ENCODE peak calls at places on chromosome 3, in seven cellular contexts. I is neuronal stem cell; X is fibroblast of lung; U is A549; T is CD4-positive, alpha-beta T cell; G is breast epithelium; M is substantia nigra. S is an unnamed sample.

GRCh38 chr3:195550723-195551122 is 7.6 kb upstream of the PPP1R2 start:
- DNase-seq in I (no peak), X (peak; percentile 24), U (no peak), T (no peak), G (no peak), M (no peak), S (no peak)

GRCh38 chr3:183697610-183698317 is at the start of gene YEATS2:
- DNase-seq in I (peak; percentile 79), X (peak; percentile 57), U (peak; percentile 68), T (peak; percentile 51), G (no peak), M (peak; percentile 73), S (no peak)

GRCh38 chr3:187361835-187362234 is 6.3 kb upstream of the RTP4 start:
- DNase-seq in I (no peak), X (no peak), U (no peak), T (no peak), G (no peak), M (no peak), S (no peak)

GRCh38 chr3:171328419-171329082 is 131.7 kb downstream of the TNIK start:
- DNase-seq in I (no peak), X (peak; percentile 42), U (peak; percentile 30), T (peak; percentile 52), G (no peak), M (peak; percentile 25), S (no peak)

GRCh38 chr3:118128886-118129285 is 905.8 kb downstream of the IGSF11 start:
- DNase-seq in I (no peak), X (peak; percentile 81), U (peak; percentile 7), T (no peak), G (no peak), M (no peak), S (peak; percentile 51)

GRCh38 chr3:171108066-171108465 is 81.5 kb upstream of the SLC2A2 start:
- DNase-seq in I (no peak), X (no peak), U (peak; percentile 4), T (no peak), G (no peak), M (no peak), S (peak; percentile 10)

GRCh38 chr3:53071882-53072431 is 26.1 kb upstream of the SFMBT1 start:
- DNase-seq in I (no peak), X (no peak), U (no peak), T (no peak), G (peak; percentile 10), M (no peak), S (no peak)

GRCh38 chr3:183278479-183279088 is 25.5 kb downstream of the B3GNT5 start:
- DNase-seq in I (no peak), X (no peak), U (peak; percentile 22), T (no peak), G (no peak), M (no peak), S (no peak)

GRCh38 chr3:15361494-15362214 is 29.3 kb upstream of the SH3BP5 start:
- DNase-seq in I (peak; percentile 21), X (no peak), U (no peak), T (no peak), G (no peak), M (no peak), S (peak; percentile 31)

GRCh38 chr3:3665961-3666640 is 133.1 kb upstream of the LRRN1 start:
- DNase-seq in I (no peak), X (no peak), U (no peak), T (no peak), G (no peak), M (no peak), S (peak; percentile 2)

GRCh38 chr3:159260049-159260662 is 458.3 kb downstream of the MFSD1 start:
- DNase-seq in I (peak; percentile 66), X (peak; percentile 73), U (peak; percentile 65), T (no peak), G (no peak), M (peak; percentile 22), S (no peak)

GRCh38 chr3:72346526-72346926 is 501.7 kb downstream of the SHQ1 start:
- DNase-seq in I (no peak), X (peak; percentile 95), U (no peak), T (no peak), G (no peak), M (no peak), S (peak; percentile 64)

GRCh38 chr3:134445631-134446030 is 40.2 kb downstream of the ANAPC13 start:
- DNase-seq in I (no peak), X (peak; percentile 65), U (no peak), T (no peak), G (no peak), M (no peak), S (no peak)

GRCh38 chr3:163811996-163812395 is 1266.3 kb downstream of the SI start:
- DNase-seq in I (no peak), X (no peak), U (no peak), T (no peak), G (no peak), M (no peak), S (no peak)

GRCh38 chr3:53137835-53138446 is 7.7 kb upstream of the RFT1 start:
- DNase-seq in I (no peak), X (peak; percentile 26), U (peak; percentile 11), T (no peak), G (no peak), M (no peak), S (no peak)

GRCh38 chr3:109115451-109115850 is 2.5 kb downstream of the MORC1 start:
- DNase-seq in I (no peak), X (peak; percentile 64), U (no peak), T (no peak), G (no peak), M (no peak), S (no peak)

GRCh38 chr3:17800232-17800631 is 57.8 kb upstream of the TBC1D5 start:
- DNase-seq in I (no peak), X (no peak), U (no peak), T (no peak), G (no peak), M (no peak), S (no peak)

GRCh38 chr3:56862352-56863062 is 60.8 kb upstream of the ARHGEF3 start:
- DNase-seq in I (no peak), X (peak; percentile 74), U (no peak), T (no peak), G (no peak), M (peak; percentile 45), S (no peak)

GRCh38 chr3:57959407-57960173 is 48.6 kb upstream of the FLNB start:
- DNase-seq in I (no peak), X (peak; percentile 46), U (no peak), T (no peak), G (no peak), M (no peak), S (no peak)

GRCh38 chr3:168341192-168341816 is 245.6 kb upstream of the GOLIM4 start:
- DNase-seq in I (no peak), X (peak; percentile 91), U (no peak), T (no peak), G (no peak), M (no peak), S (no peak)

GRCh38 chr3:30300844-30301243 is 305.6 kb upstream of the TGFBR2 start:
- DNase-seq in I (no peak), X (no peak), U (peak; percentile 12), T (no peak), G (no peak), M (no peak), S (no peak)

GRCh38 chr3:195717852-195718476 is 2.8 kb upstream of the MUC20 start:
- DNase-seq in I (no peak), X (no peak), U (no peak), T (no peak), G (no peak), M (no peak), S (no peak)

GRCh38 chr3:120780977-120781376 is 38.4 kb downstream of the GTF2E1 start:
- DNase-seq in I (no peak), X (peak; percentile 81), U (peak; percentile 48), T (no peak), G (no peak), M (no peak), S (no peak)

GRCh38 chr3:39013289-39013688 is 38.5 kb downstream of the SCN11A start:
- DNase-seq in I (no peak), X (no peak), U (no peak), T (no peak), G (no peak), M (no peak), S (no peak)

GRCh38 chr3:141334627-141335250 is 33.6 kb upstream of the ZBTB38 start:
- DNase-seq in I (no peak), X (no peak), U (no peak), T (no peak), G (no peak), M (no peak), S (no peak)

GRCh38 chr3:98980915-98981596 is 79.6 kb upstream of the DCBLD2 start:
- DNase-seq in I (no peak), X (no peak), U (peak; percentile 51), T (no peak), G (no peak), M (no peak), S (no peak)

GRCh38 chr3:61707492-61707891 is 146.1 kb downstream of the PTPRG start:
- DNase-seq in I (no peak), X (no peak), U (no peak), T (no peak), G (no peak), M (no peak), S (no peak)

GRCh38 chr3:185912929-185913901 is 24.6 kb downstream of the TRA2B start:
- DNase-seq in I (no peak), X (no peak), U (no peak), T (no peak), G (no peak), M (no peak), S (no peak)

GRCh38 chr3:171824824-171825221 is 14.5 kb upstream of the PLD1 start:
- DNase-seq in I (no peak), X (no peak), U (peak; percentile 63), T (no peak), G (no peak), M (no peak), S (no peak)

GRCh38 chr3:123314409-123315270 is 112.9 kb downstream of the SEC22A start:
- DNase-seq in I (no peak), X (no peak), U (no peak), T (no peak), G (no peak), M (no peak), S (no peak)

GRCh38 chr3:156668073-156668763 is 6.2 kb upstream of the TIPARP start:
- DNase-seq in I (no peak), X (peak; percentile 62), U (no peak), T (no peak), G (no peak), M (no peak), S (no peak)
- H3K27ac ChIP-seq in I (no peak overlapping the region), X (no peak overlapping the region), U (no peak overlapping the region), T (no peak overlapping the region), G (no peak overlapping the region), M (no peak overlapping the region), S (no peak overlapping the region)

GRCh38 chr3:82353281-82354171 is 592.1 kb upstream of the GBE1 start:
- DNase-seq in I (no peak), X (no peak), U (no peak), T (no peak), G (no peak), M (no peak), S (no peak)
- H3K27ac ChIP-seq in I (no peak overlapping the region), X (no peak overlapping the region), U (no peak overlapping the region), T (no peak overlapping the region), G (no peak overlapping the region), M (no peak overlapping the region), S (no peak overlapping the region)

GRCh38 chr3:71011565-71012287 is 571.8 kb downstream of the FOXP1 start:
- DNase-seq in I (no peak), X (peak; percentile 27), U (no peak), T (no peak), G (no peak), M (no peak), S (peak; percentile 75)
- H3K27ac ChIP-seq in I (no peak overlapping the region), X (no peak overlapping the region), U (no peak overlapping the region), T (peak overlapping the region; percentile 80), G (no peak overlapping the region), M (no peak overlapping the region), S (peak overlapping the region; percentile 77)

GRCh38 chr3:157335198-157335597 is 101.5 kb upstream of the PTX3 start:
- DNase-seq in I (no peak), X (no peak), U (no peak), T (no peak), G (no peak), M (no peak), S (no peak)
- H3K27ac ChIP-seq in I (peak overlapping the region; percentile 31), X (no peak overlapping the region), U (peak overlapping the region; percentile 78), T (no peak overlapping the region), G (no peak overlapping the region), M (no peak overlapping the region), S (no peak overlapping the region)